ENCODE peak calls at places on chromosomes 16 and 17, in nine cellular contexts. L, F, Y, C, G, H, K, I and O are unnamed samples.

GRCh38 chr16:71883193-71883848 is 661 bp downstream of the ZNF821 start:
- DNase-seq in G (peak; percentile 47), F (peak; percentile 8), H (peak; percentile 31), Y (peak; percentile 46), L (no peak), C (no peak), I (no peak), K (no peak), O (no peak)

GRCh38 chr17:65374966-65375365 is 186.5 kb downstream of the AXIN2 start:
- DNase-seq in H (no peak), C (no peak), I (no peak), K (no peak), Y (no peak), F (no peak), L (no peak), G (no peak), O (no peak)

GRCh38 chr17:67085406-67085805 is 41.1 kb downstream of the CACNG1 start:
- DNase-seq in C (no peak), I (no peak), K (no peak), H (no peak), G (no peak), Y (no peak), F (no peak), L (no peak), O (no peak)

GRCh38 chr17:78144146-78144719 is 2.0 kb upstream of the C17orf99 start:
- DNase-seq in Y (peak; percentile 90), F (peak; percentile 38), H (peak; percentile 92), G (peak; percentile 37), L (no peak), I (peak; percentile 71), K (peak; percentile 45), C (peak; percentile 96), O (peak; percentile 97)

GRCh38 chr16:86421995-86422394 is 88.3 kb upstream of the FOXF1 start:
- DNase-seq in I (no peak), C (no peak), H (no peak), L (no peak), F (no peak), K (no peak), G (no peak), Y (no peak), O (no peak)

GRCh38 chr16:79437764-79438728 is 162.5 kb downstream of the MAF start:
- DNase-seq in H (peak; percentile 48), I (no peak), G (no peak), L (peak; percentile 71), F (no peak), C (no peak), Y (no peak), K (no peak), O (no peak)

GRCh38 chr17:77304051-77304745 is 163.4 kb downstream of the SEC14L1 start:
- DNase-seq in C (peak; percentile 55), K (no peak), I (no peak), H (no peak), Y (no peak), L (no peak), F (peak; percentile 44), G (no peak), O (peak; percentile 60)

GRCh38 chr16:20910781-20911321 is 10.3 kb downstream of the LYRM1 start:
- DNase-seq in L (no peak), C (peak; percentile 88), Y (no peak), G (no peak), H (no peak), I (no peak), K (peak; percentile 92), F (peak; percentile 94), O (peak; percentile 85)

GRCh38 chr16:53678756-53679334 is 24.8 kb downstream of the RPGRIP1L start:
- DNase-seq in G (no peak), K (no peak), H (no peak), F (no peak), L (no peak), Y (no peak), C (no peak), I (no peak), O (no peak)

GRCh38 chr16:87057291-87057881 is 259.8 kb downstream of the C16orf95 start:
- DNase-seq in L (peak; percentile 33), K (no peak), H (no peak), I (no peak), Y (no peak), G (no peak), F (peak; percentile 9), C (peak; percentile 27), O (peak; percentile 34)

GRCh38 chr16:65769776-65770438 is 596.6 kb upstream of the CDH5 start:
- DNase-seq in G (no peak), K (no peak), Y (no peak), C (no peak), L (no peak), F (no peak), I (no peak), H (no peak), O (no peak)

GRCh38 chr17:27218719-27219488 is 75.0 kb upstream of the WSB1 start:
- DNase-seq in G (peak; percentile 88), H (no peak), F (no peak), Y (no peak), C (no peak), L (no peak), K (no peak), I (no peak), O (no peak)

GRCh38 chr17:31394544-31394943 is 3.1 kb downstream of the RAB11FIP4 start:
- DNase-seq in Y (peak; percentile 68), C (peak; percentile 79), K (peak; percentile 66), L (peak; percentile 90), I (no peak), G (peak; percentile 59), H (peak; percentile 58), F (peak; percentile 67), O (peak; percentile 87)

GRCh38 chr16:86571197-86571915 is 4.7 kb downstream of the FOXC2 start:
- DNase-seq in F (no peak), C (no peak), L (no peak), G (no peak), I (no peak), K (no peak), H (no peak), Y (no peak), O (peak; percentile 44)

GRCh38 chr17:76145231-76146052 is 4.4 kb upstream of the FOXJ1 start:
- DNase-seq in H (no peak), I (no peak), G (peak; percentile 71), L (no peak), F (no peak), C (no peak), Y (no peak), K (no peak), O (no peak)

GRCh38 chr17:18319604-18320256 is 4.6 kb downstream of the SMCR8 start:
- DNase-seq in K (peak; percentile 55), C (peak; percentile 74), H (no peak), F (peak; percentile 77), L (peak; percentile 80), G (peak; percentile 70), I (no peak), Y (no peak), O (peak; percentile 81)

GRCh38 chr17:70190959-70191805 is 21.9 kb downstream of the KCNJ2 start:
- DNase-seq in L (no peak), G (no peak), Y (no peak), C (no peak), H (no peak), F (no peak), K (no peak), I (no peak), O (no peak)

GRCh38 chr17:78575899-78576298 is 1.3 kb downstream of the DNAH17 start:
- DNase-seq in G (no peak), I (no peak), Y (no peak), F (no peak), C (no peak), L (no peak), H (no peak), K (no peak), O (no peak)

GRCh38 chr17:81332118-81332834 is 37.2 kb upstream of the SLC38A10 start:
- DNase-seq in C (no peak), H (no peak), Y (no peak), G (no peak), I (no peak), F (no peak), L (no peak), K (no peak), O (no peak)

GRCh38 chr17:81329279-81329926 is 34.3 kb upstream of the SLC38A10 start:
- DNase-seq in L (peak; percentile 65), H (peak; percentile 85), F (peak; percentile 82), I (peak; percentile 88), G (peak; percentile 81), K (peak; percentile 87), C (peak; percentile 87), Y (peak; percentile 72), O (peak; percentile 96)

GRCh38 chr17:81331527-81332043 is 36.5 kb upstream of the SLC38A10 start:
- DNase-seq in L (peak; percentile 59), H (no peak), C (no peak), F (no peak), K (no peak), Y (no peak), G (no peak), I (no peak), O (no peak)

GRCh38 chr17:81329927-81330883 is 35.1 kb upstream of the SLC38A10 start:
- DNase-seq in H (no peak), F (no peak), I (no peak), G (no peak), Y (no peak), K (no peak), L (peak; percentile 56), C (no peak), O (no peak)

DNA sequence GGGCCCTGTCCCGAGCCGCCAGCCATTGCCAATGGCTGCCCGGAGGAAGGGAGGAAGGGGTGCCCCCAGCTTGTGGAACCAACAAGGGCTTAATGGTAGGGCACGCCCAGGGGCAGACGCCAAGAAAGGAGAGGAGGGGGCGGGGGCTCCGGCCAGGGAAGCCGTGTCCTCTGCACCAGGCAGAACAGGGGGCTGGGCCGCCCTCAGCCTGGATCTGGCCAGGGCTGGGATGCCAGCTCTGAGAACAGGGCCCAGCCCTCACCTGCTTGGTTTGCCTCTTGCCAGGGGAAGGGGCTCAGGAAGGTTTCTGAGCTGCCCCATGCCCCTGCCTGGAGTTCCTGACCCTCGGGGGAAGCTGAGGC is 35.8 kb upstream of the SLC38A10 start:
- DNase-seq in I (no peak), C (no peak), K (no peak), F (no peak), G (no peak), L (no peak), Y (no peak), H (no peak), O (no peak)
- TF ChIP-seq CTCF in I (no peak), C (no peak), K (no peak), F (no peak), G (no peak), L (no peak), Y (no peak), H (no peak), O (no peak)

GRCh38 chr17:15213381-15214087 is 51.6 kb downstream of the PMP22 start:
- DNase-seq in I (no peak), K (peak; percentile 15), H (no peak), L (peak; percentile 68), C (peak; percentile 42), Y (no peak), F (peak; percentile 41), G (no peak), O (no peak)
- TF ChIP-seq CTCF in I (no peak), K (peak; percentile 78), H (peak; percentile 53), L (peak; percentile 82), C (peak; percentile 39), Y (peak; percentile 48), F (peak; percentile 62), G (peak; percentile 10), O (peak; percentile 32)

GRCh38 chr17:45782889-45783592 is 1.1 kb upstream of the CRHR1 start:
- DNase-seq in C (no peak), Y (no peak), K (no peak), F (no peak), L (peak; percentile 90), H (no peak), I (no peak), G (no peak), O (no peak)
- TF ChIP-seq CTCF in C (no peak), Y (peak; percentile 59), K (peak; percentile 69), F (no peak), L (peak; percentile 81), H (peak; percentile 53), I (no peak), G (no peak), O (no peak)

GRCh38 chr17:58487589-58488427 is at the start of gene HSF5:
- DNase-seq in L (no peak), F (no peak), C (peak; percentile 3), H (peak; percentile 27), I (no peak), K (no peak), G (no peak), Y (no peak), O (peak; percentile 35)
- TF ChIP-seq CTCF in L (no peak), F (no peak), C (peak; percentile 22), H (peak; percentile 22), I (no peak), K (peak; percentile 54), G (no peak), Y (no peak), O (no peak)